ENCODE peak calls at places on chromosomes 12 and 14, in six cellular contexts. S, P, Y, B, Q and V are unnamed samples.

GRCh38 chr14:96362071-96362964 is 823 bp downstream of the ATG2B start:
- DNase-seq in S (peak), P (peak), B (peak), Q (peak), Y (peak), V (peak)

GRCh38 chr12:388547-389137 is 478 bp downstream of the KDM5A start:
- DNase-seq in Q (peak), P (no peak), Y (peak), S (peak), B (peak), V (no peak)

GRCh38 chr14:73785834-73786631 is 65.6 kb upstream of the PTGR2 start:
- DNase-seq in Y (peak), P (no peak), S (peak), Q (peak), B (peak), V (peak)

GRCh38 chr14:36096090-36096489 is 80.4 kb downstream of the PTCSC3 start:
- DNase-seq in Q (no peak), S (no peak), B (no peak), P (no peak), Y (no peak), V (no peak)

GRCh38 chr12:57008113-57008687 is 1.9 kb upstream of the ZBTB39 start:
- DNase-seq in B (no peak), P (peak), S (peak), Y (peak), Q (peak), V (peak)

GRCh38 chr12:180445-180844 is 33.5 kb downstream of the SLC6A12 start:
- DNase-seq in S (no peak), Q (no peak), B (no peak), Y (no peak), P (no peak), V (peak)

GRCh38 chr14:61524211-61524806 is 171.0 kb upstream of the HIF1A start:
- DNase-seq in B (no peak), S (no peak), Y (peak), P (peak), Q (peak), V (no peak)

GRCh38 chr14:21066882-21067502 is 3.1 kb upstream of the ARHGEF40 start:
- DNase-seq in P (peak), Y (peak), Q (no peak), B (peak), S (no peak), V (no peak)

GRCh38 chr14:105203057-105203494 is 22.0 kb upstream of the NUDT14 start:
- DNase-seq in B (peak), P (peak), S (peak), Q (peak), Y (peak), V (peak)

GRCh38 chr12:121811434-121812319 is 7.9 kb downstream of the SETD1B start:
- DNase-seq in Q (peak), Y (peak), P (peak), S (peak), B (peak), V (peak)

GRCh38 chr12:29759950-29760349 is 23.8 kb downstream of the TMTC1 start:
- DNase-seq in B (no peak), P (no peak), S (no peak), Y (no peak), Q (no peak), V (no peak)

GRCh38 chr12:71139153-71139735 is 18.6 kb downstream of the TSPAN8 start:
- DNase-seq in B (no peak), Q (peak), S (no peak), P (no peak), Y (no peak), V (no peak)

GRCh38 chr14:22565391-22565945 is 23.6 kb downstream of the DAD1 start:
- DNase-seq in S (no peak), B (no peak), P (no peak), Q (no peak), Y (no peak), V (no peak)

GRCh38 chr14:106141242-106142220 is 615.1 kb downstream of the TMEM121 start:
- DNase-seq in P (no peak), Y (peak), B (peak), Q (no peak), S (no peak), V (peak)